ENCODE peak calls at places on chromosomes 5 and 9, in six cellular contexts. V is GM12891, N is H1, T is SK-N-SH, Z is HepG2, A is K562. D is an unnamed sample.

GRCh38 chr9:121748080-121748479 is 96.6 kb downstream of the DAB2IP start:
- DNase-seq in V (no peak), A (no peak), T (no peak), N (no peak), Z (no peak), D (no peak)

GRCh38 chr5:133425764-133426738 is 186.3 kb downstream of the FSTL4 start:
- DNase-seq in Z (no peak), N (no peak), T (no peak), A (no peak), V (no peak), D (no peak)

GRCh38 chr5:139816566-139816965 is 21.0 kb downstream of the PSD2 start:
- DNase-seq in T (no peak), Z (no peak), N (no peak), V (no peak), A (no peak), D (no peak)

GRCh38 chr5:160054831-160055230 is 45.9 kb downstream of the TTC1 start:
- DNase-seq in T (no peak), N (no peak), V (no peak), Z (no peak), A (peak; percentile 5), D (no peak)

GRCh38 chr5:157160001-157160400 is 6.1 kb downstream of the GARIN3 start:
- DNase-seq in Z (no peak), N (no peak), V (no peak), A (no peak), T (no peak), D (no peak)

GRCh38 chr5:961002-961710 is 47.4 kb upstream of the NKD2 start:
- DNase-seq in T (peak; percentile 19), A (no peak), Z (no peak), N (no peak), V (no peak), D (no peak)

GRCh38 chr5:141496038-141496437 is 7.2 kb downstream of the PCDHGC5 start:
- DNase-seq in A (no peak), V (no peak), Z (no peak), T (no peak), N (no peak), D (no peak)

GRCh38 chr5:171029401-171029800 is 167.6 kb downstream of the RANBP17 start:
- DNase-seq in Z (no peak), A (no peak), N (no peak), V (no peak), T (no peak), D (no peak)

GRCh38 chr5:40796487-40796889 is 1.7 kb downstream of the PRKAA1 start:
- DNase-seq in V (no peak), T (no peak), N (no peak), A (no peak), Z (no peak), D (no peak)

GRCh38 chr9:89877051-89878002 is 272.5 kb downstream of the GADD45G start:
- DNase-seq in V (no peak), Z (no peak), N (no peak), T (no peak), A (no peak), D (no peak)

GRCh38 chr5:15286659-15287058 is 213.3 kb upstream of the FBXL7 start:
- DNase-seq in A (no peak), Z (no peak), T (peak; percentile 12), N (no peak), V (no peak), D (no peak)

GRCh38 chr5:19734706-19735240 is 253.2 kb downstream of the CDH18 start:
- DNase-seq in N (no peak), T (no peak), Z (no peak), V (no peak), A (no peak), D (no peak)

GRCh38 chr5:37840036-37840909 is at the start of gene GDNF:
- DNase-seq in V (peak; percentile 12), T (peak; percentile 59), N (no peak), Z (peak; percentile 25), A (no peak), D (peak; percentile 15)

GRCh38 chr5:112784726-112785125 is 47.0 kb downstream of the APC start:
- DNase-seq in N (no peak), T (no peak), A (no peak), V (no peak), Z (no peak), D (no peak)

GRCh38 chr5:151023651-151024050 is 3.3 kb downstream of the GPX3 start:
- DNase-seq in V (no peak), A (no peak), Z (no peak), N (no peak), T (no peak), D (no peak)

GRCh38 chr5:122153230-122153629 is 23.9 kb downstream of the ZNF474 start:
- DNase-seq in T (no peak), Z (no peak), V (no peak), A (no peak), N (no peak), D (no peak)

GRCh38 chr5:155554500-155554899 is 540.9 kb downstream of the KIF4B start:
- DNase-seq in N (no peak), Z (no peak), T (no peak), V (no peak), A (no peak), D (no peak)

GRCh38 chr9:35910613-35911488 is 1.6 kb downstream of the SPAAR start:
- DNase-seq in Z (peak; percentile 58), A (peak; percentile 44), V (no peak), T (no peak), N (no peak), D (no peak)

GRCh38 chr5:178450121-178450631 is 140.0 kb downstream of the COL23A1 start:
- DNase-seq in T (no peak), Z (no peak), V (no peak), N (no peak), A (peak; percentile 63), D (no peak)

GRCh38 chr9:130755377-130756007 is 61.9 kb downstream of the EXOSC2 start:
- DNase-seq in Z (no peak), A (no peak), V (no peak), T (no peak), N (no peak), D (no peak)

GRCh38 chr9:21831841-21832509 is 29.5 kb downstream of the MTAP start:
- DNase-seq in V (no peak), Z (no peak), A (no peak), N (no peak), T (no peak), D (no peak)

GRCh38 chr5:108339220-108339619 is 42.7 kb downstream of the FBXL17 start:
- DNase-seq in T (no peak), Z (no peak), A (no peak), V (no peak), N (no peak), D (no peak)

DNA sequence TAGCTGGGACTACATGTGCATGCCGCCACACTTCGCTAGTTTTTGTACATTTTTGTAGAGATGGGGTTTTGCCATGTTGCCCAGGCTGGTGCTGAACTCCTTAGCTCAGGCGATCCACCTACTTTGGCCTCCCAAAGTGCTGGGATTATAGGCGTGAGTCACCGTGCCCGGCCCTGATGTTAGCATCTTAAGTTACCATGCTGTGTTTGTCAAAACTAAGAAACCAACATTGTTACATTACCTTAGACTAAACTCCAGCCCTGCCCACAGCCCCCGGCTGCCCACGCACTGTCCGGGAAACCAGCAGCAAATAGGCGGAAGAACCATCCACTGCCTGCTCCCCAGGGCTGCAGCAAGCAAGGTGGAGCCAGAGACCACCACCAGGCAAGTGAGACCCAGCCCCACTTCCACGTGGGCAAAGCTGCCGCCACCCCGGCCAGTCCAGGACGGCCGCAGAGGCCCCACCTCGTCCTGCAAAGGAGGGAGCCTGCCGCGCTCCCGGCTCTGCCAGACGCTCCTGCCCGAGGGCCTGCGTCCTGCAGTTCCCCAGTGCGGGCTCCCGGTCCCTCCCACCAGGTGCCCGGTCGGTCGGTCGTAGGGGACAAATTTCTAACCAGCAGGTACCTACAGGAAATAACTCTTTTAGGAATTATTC is 35.7 kb upstream of the TXN start:
- DNase-seq in T (peak; percentile 28), N (no peak), A (no peak), Z (no peak), V (no peak), D (no peak)
- TF ChIP-seq TAF1 in T (no peak), N (no peak), A (no peak), Z (no peak), V (no peak), D (no peak)

DNA sequence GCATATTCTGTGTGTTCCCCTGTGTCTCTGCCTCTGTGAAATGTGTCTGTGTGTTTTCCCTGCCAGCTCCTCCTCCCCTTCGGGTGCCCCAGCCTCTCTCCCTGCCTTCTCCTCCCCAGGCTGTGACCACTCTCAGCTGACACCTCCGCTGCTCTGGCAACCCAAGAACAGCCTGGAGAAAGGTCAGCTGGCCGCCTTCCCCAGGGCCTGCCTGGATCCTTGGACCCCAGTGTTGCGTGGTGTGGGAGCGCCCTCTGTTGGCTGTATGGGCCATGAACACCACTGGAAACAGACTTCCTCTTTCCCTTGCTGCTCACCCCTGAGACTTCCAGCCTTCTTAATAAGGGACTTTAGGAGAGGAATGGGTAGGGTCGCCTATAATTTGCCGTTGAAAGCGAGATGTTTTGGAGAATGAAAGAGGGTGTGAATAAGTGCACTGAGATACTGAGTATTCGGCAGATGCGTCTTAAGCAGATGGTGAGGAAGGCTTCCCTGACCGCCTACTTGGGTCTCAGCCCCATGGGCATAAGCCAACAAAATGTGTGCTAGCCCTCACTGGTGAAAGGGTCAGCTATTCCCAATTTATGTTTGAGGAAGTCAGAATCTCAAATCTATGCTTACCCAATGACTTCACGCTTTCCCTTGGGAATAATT is 114.9 kb upstream of the TRIM32 start:
- DNase-seq in V (peak; percentile 47), T (peak; percentile 84), Z (peak; percentile 64), N (peak; percentile 46), A (peak; percentile 83), D (peak; percentile 36)
- TF ChIP-seq POLR2AphosphoS5 in V (no peak), T (no peak), Z (no peak), N (no peak), A (no peak), D (no peak)

GRCh38 chr5:111627862-111628261 is 115.5 kb upstream of the STARD4 start:
- DNase-seq in Z (no peak), V (no peak), N (no peak), A (no peak), T (no peak), D (no peak)
- TF ChIP-seq TAF1 in Z (no peak), V (no peak), N (no peak), A (no peak), T (no peak), D (no peak)

GRCh38 chr9:115106001-115106400 is 12.0 kb downstream of the TNC start:
- DNase-seq in N (no peak), A (no peak), V (no peak), Z (peak; percentile 12), T (no peak), D (no peak)

GRCh38 chr9:115109486-115109885 is 8.5 kb downstream of the TNC start:
- DNase-seq in Z (no peak), A (no peak), N (no peak), V (no peak), T (no peak), D (no peak)

GRCh38 chr9:115106642-115107041 is 11.3 kb downstream of the TNC start:
- DNase-seq in T (no peak), N (no peak), A (no peak), Z (no peak), V (no peak), D (no peak)

GRCh38 chr9:115104908-115105307 is 13.0 kb downstream of the TNC start:
- DNase-seq in Z (no peak), T (no peak), V (no peak), N (no peak), A (no peak), D (no peak)

DNA sequence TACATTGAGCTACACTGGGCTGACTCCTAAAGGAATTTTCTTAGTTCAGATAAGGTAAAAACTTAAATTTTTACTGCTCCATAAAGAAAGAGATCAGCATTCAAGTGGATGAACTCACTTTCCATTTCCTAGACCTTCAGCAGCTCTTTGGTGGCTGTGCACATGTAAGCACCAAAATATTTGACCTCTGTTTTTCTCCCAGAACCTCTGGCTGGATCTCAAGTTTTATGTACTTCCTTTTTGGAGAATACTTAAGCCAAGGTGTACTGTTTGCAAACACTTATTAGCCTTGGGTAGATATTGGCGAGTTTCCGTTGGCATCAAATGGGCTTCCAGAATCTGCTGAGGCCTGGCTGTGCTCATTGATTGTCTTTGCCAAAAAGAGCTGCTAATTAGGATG is 10.3 kb downstream of the TNC start:
- DNase-seq in Z (no peak), T (no peak), A (no peak), V (no peak), N (no peak), D (no peak)
- TF ChIP-seq POLR2AphosphoS5 in Z (no peak), T (no peak), A (no peak), V (no peak), N (no peak), D (no peak)